ENCODE peak calls at places on chromosome 18, in five cellular contexts. F, I, C, T and M are unnamed samples.

GRCh38 chr18:66226782-66227181 is 377.1 kb downstream of the CDH19 start:
- DNase-seq in F (no peak), I (no peak), T (no peak), C (no peak), M (no peak)

GRCh38 chr18:74396252-74397204 is 60.6 kb downstream of the DIPK1C start:
- DNase-seq in F (no peak), I (no peak), T (peak), C (no peak), M (peak)

GRCh38 chr18:50429207-50429948 is 54.5 kb downstream of the SKA1 start:
- DNase-seq in F (peak), T (peak), I (peak), C (no peak), M (peak)

GRCh38 chr18:67104700-67105284 is 411.7 kb downstream of the DSEL start:
- DNase-seq in C (peak), I (peak), T (peak), F (peak), M (peak)

GRCh38 chr18:32717151-32717550 is 55.7 kb downstream of the KLHL14 start:
- DNase-seq in T (no peak), C (no peak), I (no peak), F (no peak), M (no peak)

GRCh38 chr18:56386856-56387255 is 251.5 kb downstream of the TXNL1 start:
- DNase-seq in I (no peak), F (no peak), T (no peak), C (no peak), M (no peak)

GRCh38 chr18:7980136-7980535 is 413.0 kb downstream of the PTPRM start:
- DNase-seq in I (peak), F (no peak), T (no peak), C (peak), M (no peak)

GRCh38 chr18:28559511-28559910 is 382.6 kb upstream of the CDH2 start:
- DNase-seq in C (peak), I (no peak), F (no peak), T (no peak), M (peak)

GRCh38 chr18:63540131-63540530 is 2.0 kb upstream of the SERPINB12 start:
- DNase-seq in C (no peak), T (peak), I (no peak), F (peak), M (peak)

GRCh38 chr18:5527603-5528002 is 16.2 kb downstream of the EPB41L3 start:
- DNase-seq in F (peak), C (peak), I (no peak), T (peak), M (peak)

GRCh38 chr18:76466410-76466991 is 28.5 kb downstream of the ZNF516 start:
- DNase-seq in I (no peak), T (no peak), C (no peak), F (no peak), M (no peak)

GRCh38 chr18:43129946-43130523 is 14.6 kb upstream of the RIT2 start:
- DNase-seq in F (peak), T (no peak), I (no peak), C (no peak), M (no peak)

GRCh38 chr18:33270297-33270696 is 170.2 kb downstream of the CCDC178 start:
- DNase-seq in F (no peak), I (no peak), C (no peak), T (no peak), M (no peak)

GRCh38 chr18:79955302-79956075 is 4.0 kb upstream of the SLC66A2 start:
- DNase-seq in F (no peak), I (no peak), T (peak), C (no peak), M (no peak)